ENCODE peak calls at places on chromosomes 5 and 9, in ten cellular contexts. Y, Q, E, C, U, A, K, P, N and L are unnamed samples.

GRCh38 chr5:78806544-78806943 is 158.0 kb upstream of the LHFPL2 start:
- DNase-seq in A (no peak), P (no peak), U (peak), Y (no peak), E (no peak), N (no peak), Q (peak), K (no peak), C (no peak), L (no peak)

GRCh38 chr5:65034782-65035181 is 266.1 kb downstream of the CWC27 start:
- DNase-seq in C (peak), U (no peak), Y (no peak), A (no peak), K (peak), N (no peak), Q (no peak), E (peak), P (no peak), L (no peak)

GRCh38 chr9:105359899-105360298 is 87.9 kb upstream of the FSD1L start:
- DNase-seq in E (no peak), U (no peak), Q (peak), K (no peak), N (no peak), C (no peak), A (no peak), Y (no peak), P (peak), L (peak)

GRCh38 chr5:36252722-36253340 is 11.1 kb upstream of the NADK2 start:
- DNase-seq in E (no peak), A (no peak), Q (no peak), U (no peak), K (no peak), Y (no peak), C (no peak), P (no peak), N (no peak), L (no peak)

GRCh38 chr5:17487180-17487512 is 10.9 kb upstream of the TAF11L2 start:
- DNase-seq in E (no peak), P (no peak), K (no peak), Q (no peak), U (no peak), C (no peak), N (no peak), Y (no peak), A (no peak), L (no peak)

GRCh38 chr9:14238518-14238917 is 75.4 kb downstream of the NFIB start:
- DNase-seq in Y (no peak), N (no peak), E (peak), A (no peak), Q (peak), K (no peak), P (no peak), C (no peak), U (peak), L (no peak)

GRCh38 chr9:108142504-108143201 is 653.1 kb upstream of the KLF4 start:
- DNase-seq in Y (peak), E (peak), U (no peak), K (peak), Q (peak), C (no peak), P (no peak), N (peak), A (no peak), L (no peak)

GRCh38 chr9:98977246-98977681 is 33.6 kb downstream of the COL15A1 start:
- DNase-seq in E (no peak), K (no peak), Q (no peak), P (no peak), A (no peak), Y (no peak), U (no peak), C (no peak), N (no peak), L (no peak)

GRCh38 chr5:85651744-85652143 is 966.0 kb upstream of the COX7C start:
- DNase-seq in Q (no peak), N (no peak), U (no peak), C (no peak), Y (no peak), P (no peak), E (no peak), K (no peak), A (no peak), L (no peak)

GRCh38 chr9:115204827-115205506 is 87.0 kb upstream of the TNC start:
- DNase-seq in P (no peak), K (no peak), E (no peak), U (peak), Y (no peak), A (no peak), Q (peak), N (no peak), C (no peak), L (no peak)

GRCh38 chr5:57784106-57784505 is 301.5 kb upstream of the ACTBL2 start:
- DNase-seq in P (no peak), N (no peak), K (no peak), Y (no peak), C (no peak), Q (no peak), U (no peak), E (no peak), A (no peak), L (no peak)

GRCh38 chr5:24623018-24623417 is 21.8 kb downstream of the CDH10 start:
- DNase-seq in U (no peak), P (no peak), C (peak), E (no peak), A (no peak), Q (no peak), K (peak), Y (no peak), N (no peak), L (no peak)

GRCh38 chr5:76601470-76601869 is 21.7 kb downstream of the F2RL2 start:
- DNase-seq in K (peak), Q (peak), E (peak), P (peak), A (no peak), N (no peak), C (no peak), Y (no peak), U (peak), L (peak)

GRCh38 chr5:81161012-81161601 is 72.0 kb upstream of the CKMT2 start:
- DNase-seq in C (no peak), Y (no peak), A (no peak), K (no peak), U (no peak), P (no peak), E (no peak), Q (no peak), N (no peak), L (no peak)

GRCh38 chr5:126053630-126054029 is 369.6 kb upstream of the GRAMD2B start:
- DNase-seq in U (no peak), K (no peak), C (peak), N (no peak), Y (no peak), E (no peak), P (no peak), A (no peak), Q (no peak), L (no peak)

GRCh38 chr5:39202594-39203290 is 16.6 kb downstream of the FYB1 start:
- DNase-seq in Q (no peak), E (no peak), K (no peak), N (peak), P (no peak), C (no peak), A (no peak), U (no peak), Y (no peak), L (peak)

GRCh38 chr5:72817639-72818266 is 1.3 kb downstream of the TNPO1 start:
- DNase-seq in A (no peak), N (no peak), C (no peak), P (no peak), U (no peak), K (no peak), Y (no peak), Q (no peak), E (no peak), L (no peak)

GRCh38 chr5:149455889-149456409 is 76.9 kb upstream of the IL17B start:
- DNase-seq in Q (peak), K (no peak), A (no peak), U (peak), N (no peak), Y (no peak), P (no peak), E (no peak), C (no peak), L (no peak)

GRCh38 chr9:108262836-108263235 is 593.0 kb downstream of the ACTL7B start:
- DNase-seq in P (no peak), C (no peak), N (no peak), Y (no peak), A (no peak), Q (no peak), K (no peak), U (no peak), E (no peak), L (no peak)

GRCh38 chr9:99823392-99824377 is 2.0 kb downstream of the NR4A3 start:
- DNase-seq in E (peak), U (no peak), Y (no peak), K (peak), N (peak), A (peak), P (peak), C (peak), Q (peak), L (peak)

GRCh38 chr5:131952286-131952857 is 6.9 kb upstream of the MEIKIN start:
- DNase-seq in P (no peak), Q (no peak), E (no peak), Y (no peak), K (no peak), N (no peak), A (no peak), C (no peak), U (no peak), L (no peak)